ENCODE peak calls at places on chromosomes 11 and 22, in nine cellular contexts. One of them, this sample, is unnamed.
A peak's percentile ranks its signal among the peaks of the same experiment; 100 is the strongest.

GRCh38 chr11:118415739-118416068 is 14.3 kb downstream of the ATP5MG start:
- DNase-seq in upper lobe of right lung: no peak
- DNase-seq in lower lobe of right lung: no peak
- DNase-seq in foreskin keratinocyte: peak; percentile 85
- DNase-seq in left ventricle myocardium inferior: no peak
- DNase-seq in K562: peak; percentile 94
- DNase-seq in H9: peak; percentile 73
- DNase-seq in pancreas: no peak
- DNase-seq in mesendoderm: peak; percentile 99
- DNase-seq in this sample: peak; percentile 97

GRCh38 chr11:13940611-13941256 is 21.8 kb upstream of the SPON1 start:
- DNase-seq in upper lobe of right lung: no peak
- DNase-seq in lower lobe of right lung: no peak
- DNase-seq in foreskin keratinocyte: no peak
- DNase-seq in left ventricle myocardium inferior: no peak
- DNase-seq in K562: no peak
- DNase-seq in H9: no peak
- DNase-seq in pancreas: no peak
- DNase-seq in mesendoderm: no peak
- DNase-seq in this sample: no peak

GRCh38 chr11:115627071-115627470 is 122.9 kb upstream of the CADM1 start:
- DNase-seq in upper lobe of right lung: no peak
- DNase-seq in lower lobe of right lung: no peak
- DNase-seq in foreskin keratinocyte: no peak
- DNase-seq in left ventricle myocardium inferior: no peak
- DNase-seq in K562: no peak
- DNase-seq in H9: no peak
- DNase-seq in pancreas: no peak
- DNase-seq in mesendoderm: no peak
- DNase-seq in this sample: no peak

GRCh38 chr11:76591416-76591815 is 79.1 kb downstream of the LRRC32 start:
- DNase-seq in upper lobe of right lung: no peak
- DNase-seq in lower lobe of right lung: no peak
- DNase-seq in foreskin keratinocyte: no peak
- DNase-seq in left ventricle myocardium inferior: no peak
- DNase-seq in K562: no peak
- DNase-seq in H9: no peak
- DNase-seq in pancreas: no peak
- DNase-seq in mesendoderm: no peak
- DNase-seq in this sample: no peak

GRCh38 chr22:21651521-21652009 is 9.5 kb downstream of the SDF2L1 start:
- DNase-seq in upper lobe of right lung: no peak
- DNase-seq in lower lobe of right lung: no peak
- DNase-seq in foreskin keratinocyte: no peak
- DNase-seq in left ventricle myocardium inferior: no peak
- DNase-seq in K562: no peak
- DNase-seq in H9: peak; percentile 51
- DNase-seq in pancreas: no peak
- DNase-seq in mesendoderm: no peak
- DNase-seq in this sample: peak; percentile 9

GRCh38 chr11:7353100-7353499 is 101.4 kb downstream of the SYT9 start:
- DNase-seq in upper lobe of right lung: no peak
- DNase-seq in lower lobe of right lung: peak; percentile 20
- DNase-seq in foreskin keratinocyte: peak; percentile 26
- DNase-seq in left ventricle myocardium inferior: no peak
- DNase-seq in K562: peak; percentile 28
- DNase-seq in H9: peak; percentile 64
- DNase-seq in pancreas: no peak
- DNase-seq in mesendoderm: peak; percentile 81
- DNase-seq in this sample: peak; percentile 55

GRCh38 chr11:112143597-112143996 is 20.3 kb downstream of the IL18 start:
- DNase-seq in upper lobe of right lung: no peak
- DNase-seq in lower lobe of right lung: no peak
- DNase-seq in foreskin keratinocyte: no peak
- DNase-seq in left ventricle myocardium inferior: no peak
- DNase-seq in K562: no peak
- DNase-seq in H9: no peak
- DNase-seq in pancreas: no peak
- DNase-seq in mesendoderm: no peak
- DNase-seq in this sample: no peak

GRCh38 chr11:77204792-77205466 is 76.9 kb downstream of the MYO7A start:
- DNase-seq in upper lobe of right lung: no peak
- DNase-seq in lower lobe of right lung: no peak
- DNase-seq in foreskin keratinocyte: no peak
- DNase-seq in left ventricle myocardium inferior: no peak
- DNase-seq in K562: no peak
- DNase-seq in H9: no peak
- DNase-seq in pancreas: no peak
- DNase-seq in mesendoderm: no peak
- DNase-seq in this sample: no peak

GRCh38 chr11:101474666-101475065 is 109.1 kb downstream of the TRPC6 start:
- DNase-seq in upper lobe of right lung: no peak
- DNase-seq in lower lobe of right lung: no peak
- DNase-seq in foreskin keratinocyte: no peak
- DNase-seq in left ventricle myocardium inferior: no peak
- DNase-seq in K562: no peak
- DNase-seq in H9: no peak
- DNase-seq in pancreas: no peak
- DNase-seq in mesendoderm: no peak
- DNase-seq in this sample: no peak

GRCh38 chr11:101866619-101867491 is 48.0 kb upstream of the CEP126 start:
- DNase-seq in upper lobe of right lung: no peak
- DNase-seq in lower lobe of right lung: no peak
- DNase-seq in foreskin keratinocyte: peak; percentile 44
- DNase-seq in left ventricle myocardium inferior: no peak
- DNase-seq in K562: no peak
- DNase-seq in H9: no peak
- DNase-seq in pancreas: no peak
- DNase-seq in mesendoderm: peak; percentile 88
- DNase-seq in this sample: peak; percentile 91

GRCh38 chr11:69088676-69089146 is 40.0 kb downstream of the TPCN2 start:
- DNase-seq in upper lobe of right lung: no peak
- DNase-seq in lower lobe of right lung: no peak
- DNase-seq in foreskin keratinocyte: peak; percentile 42
- DNase-seq in left ventricle myocardium inferior: peak; percentile 71
- DNase-seq in K562: peak; percentile 87
- DNase-seq in H9: peak; percentile 91
- DNase-seq in pancreas: peak; percentile 73
- DNase-seq in mesendoderm: peak; percentile 92
- DNase-seq in this sample: peak; percentile 93

GRCh38 chr11:121417607-121418006 is 34.5 kb upstream of the SORL1 start:
- DNase-seq in upper lobe of right lung: no peak
- DNase-seq in lower lobe of right lung: no peak
- DNase-seq in foreskin keratinocyte: no peak
- DNase-seq in left ventricle myocardium inferior: no peak
- DNase-seq in K562: no peak
- DNase-seq in H9: no peak
- DNase-seq in pancreas: no peak
- DNase-seq in mesendoderm: no peak
- DNase-seq in this sample: no peak

GRCh38 chr22:17866127-17866526 is 91.9 kb upstream of the BID start:
- DNase-seq in upper lobe of right lung: no peak
- DNase-seq in lower lobe of right lung: no peak
- DNase-seq in foreskin keratinocyte: no peak
- DNase-seq in left ventricle myocardium inferior: no peak
- DNase-seq in K562: no peak
- DNase-seq in H9: no peak
- DNase-seq in pancreas: no peak
- DNase-seq in mesendoderm: no peak
- DNase-seq in this sample: no peak

GRCh38 chr11:72308226-72309073 is 64.5 kb upstream of the PHOX2A start:
- DNase-seq in upper lobe of right lung: no peak
- DNase-seq in lower lobe of right lung: no peak
- DNase-seq in foreskin keratinocyte: peak; percentile 95
- DNase-seq in left ventricle myocardium inferior: no peak
- DNase-seq in K562: peak; percentile 75
- DNase-seq in H9: no peak
- DNase-seq in pancreas: peak; percentile 20
- DNase-seq in mesendoderm: no peak
- DNase-seq in this sample: peak; percentile 35

DNA sequence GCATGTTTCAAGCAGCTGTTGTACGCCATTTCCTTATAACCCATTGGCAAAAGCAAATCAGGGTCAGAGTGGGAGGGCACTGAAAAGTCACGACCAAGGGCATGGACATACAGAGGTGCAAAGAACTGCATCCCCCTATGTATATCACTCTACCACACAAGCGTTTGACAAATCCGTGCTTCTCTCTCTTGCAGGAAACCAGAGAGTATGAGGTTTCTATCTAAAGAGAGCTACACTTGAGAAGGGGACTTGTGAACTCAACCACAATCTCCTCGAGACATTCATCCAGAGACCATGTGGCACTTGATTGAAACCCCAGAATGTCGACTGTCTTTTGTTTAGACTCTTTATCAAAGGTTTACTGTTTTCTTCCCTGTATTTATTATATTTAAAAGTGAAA is 49.0 kb upstream of the ASPHD2 start:
- DNase-seq in upper lobe of right lung: no peak
- DNase-seq in lower lobe of right lung: no peak
- DNase-seq in foreskin keratinocyte: no peak
- DNase-seq in left ventricle myocardium inferior: no peak
- DNase-seq in K562: no peak
- DNase-seq in H9: no peak
- DNase-seq in pancreas: no peak
- DNase-seq in mesendoderm: no peak
- DNase-seq in this sample: no peak
- H3K4me1 ChIP-seq in upper lobe of right lung: no peaks in the 10 kb centered on the region
- H3K4me1 ChIP-seq in lower lobe of right lung: no peaks in the 10 kb centered on the region
- H3K4me1 ChIP-seq in foreskin keratinocyte: no peaks in the 10 kb centered on the region
- H3K4me1 ChIP-seq in left ventricle myocardium inferior: no peaks in the 10 kb centered on the region
- H3K4me1 ChIP-seq in K562: no peaks in the 10 kb centered on the region
- H3K4me1 ChIP-seq in H9: no peaks in the 10 kb centered on the region
- H3K4me1 ChIP-seq in pancreas: no peaks in the 10 kb centered on the region
- H3K4me1 ChIP-seq in mesendoderm: no peaks in the 10 kb centered on the region
- H3K4me1 ChIP-seq in this sample: no peaks in the 10 kb centered on the region

GRCh38 chr11:29135504-29135903 is 881.3 kb downstream of the KCNA4 start:
- DNase-seq in upper lobe of right lung: no peak
- DNase-seq in lower lobe of right lung: no peak
- DNase-seq in foreskin keratinocyte: peak; percentile 8
- DNase-seq in left ventricle myocardium inferior: no peak
- DNase-seq in K562: no peak
- DNase-seq in H9: no peak
- DNase-seq in pancreas: no peak
- DNase-seq in mesendoderm: no peak
- DNase-seq in this sample: no peak

GRCh38 chr11:29129850-29130249 is 887.0 kb downstream of the KCNA4 start:
- DNase-seq in upper lobe of right lung: no peak
- DNase-seq in lower lobe of right lung: no peak
- DNase-seq in foreskin keratinocyte: peak; percentile 59
- DNase-seq in left ventricle myocardium inferior: no peak
- DNase-seq in K562: no peak
- DNase-seq in H9: no peak
- DNase-seq in pancreas: no peak
- DNase-seq in mesendoderm: no peak
- DNase-seq in this sample: peak; percentile 40

GRCh38 chr11:29125621-29126020 is 891.2 kb downstream of the KCNA4 start:
- DNase-seq in upper lobe of right lung: no peak
- DNase-seq in lower lobe of right lung: no peak
- DNase-seq in foreskin keratinocyte: no peak
- DNase-seq in left ventricle myocardium inferior: no peak
- DNase-seq in K562: no peak
- DNase-seq in H9: no peak
- DNase-seq in pancreas: no peak
- DNase-seq in mesendoderm: no peak
- DNase-seq in this sample: no peak

GRCh38 chr11:29127456-29127855 is 889.4 kb downstream of the KCNA4 start:
- DNase-seq in upper lobe of right lung: no peak
- DNase-seq in lower lobe of right lung: no peak
- DNase-seq in foreskin keratinocyte: no peak
- DNase-seq in left ventricle myocardium inferior: no peak
- DNase-seq in K562: no peak
- DNase-seq in H9: no peak
- DNase-seq in pancreas: no peak
- DNase-seq in mesendoderm: no peak
- DNase-seq in this sample: no peak

GRCh38 chr11:29131055-29131454 is 885.8 kb downstream of the KCNA4 start:
- DNase-seq in upper lobe of right lung: no peak
- DNase-seq in lower lobe of right lung: no peak
- DNase-seq in foreskin keratinocyte: no peak
- DNase-seq in left ventricle myocardium inferior: no peak
- DNase-seq in K562: no peak
- DNase-seq in H9: no peak
- DNase-seq in pancreas: no peak
- DNase-seq in mesendoderm: no peak
- DNase-seq in this sample: no peak
- H3K4me1 ChIP-seq in upper lobe of right lung: no peaks in the 10 kb centered on the region
- H3K4me1 ChIP-seq in lower lobe of right lung: no peaks in the 10 kb centered on the region
- H3K4me1 ChIP-seq in foreskin keratinocyte: no peaks in the 10 kb centered on the region
- H3K4me1 ChIP-seq in left ventricle myocardium inferior: no peaks in the 10 kb centered on the region
- H3K4me1 ChIP-seq in K562: no peaks in the 10 kb centered on the region
- H3K4me1 ChIP-seq in H9: no peaks in the 10 kb centered on the region
- H3K4me1 ChIP-seq in pancreas: no peaks in the 10 kb centered on the region
- H3K4me1 ChIP-seq in mesendoderm: no peaks in the 10 kb centered on the region
- H3K4me1 ChIP-seq in this sample: no peaks in the 10 kb centered on the region

GRCh38 chr22:48256776-48257689 is 1494.6 kb downstream of the TBC1D22A start:
- DNase-seq in upper lobe of right lung: no peak
- DNase-seq in lower lobe of right lung: no peak
- DNase-seq in foreskin keratinocyte: no peak
- DNase-seq in left ventricle myocardium inferior: no peak
- DNase-seq in K562: no peak
- DNase-seq in H9: no peak
- DNase-seq in pancreas: no peak
- DNase-seq in mesendoderm: no peak
- DNase-seq in this sample: no peak
- H3K4me1 ChIP-seq in upper lobe of right lung: peaks cover 19% of the 10 kb centered on the region
- H3K4me1 ChIP-seq in lower lobe of right lung: peaks cover 32% of the 10 kb centered on the region
- H3K4me1 ChIP-seq in foreskin keratinocyte: no peaks in the 10 kb centered on the region
- H3K4me1 ChIP-seq in left ventricle myocardium inferior: no peaks in the 10 kb centered on the region
- H3K4me1 ChIP-seq in K562: no peaks in the 10 kb centered on the region
- H3K4me1 ChIP-seq in H9: no peaks in the 10 kb centered on the region
- H3K4me1 ChIP-seq in pancreas: no peaks in the 10 kb centered on the region
- H3K4me1 ChIP-seq in mesendoderm: peaks cover 2% of the 10 kb centered on the region
- H3K4me1 ChIP-seq in this sample: no peaks in the 10 kb centered on the region

GRCh38 chr11:12685229-12685628 is 11.0 kb downstream of the TEAD1 start:
- DNase-seq in upper lobe of right lung: no peak
- DNase-seq in lower lobe of right lung: no peak
- DNase-seq in foreskin keratinocyte: no peak
- DNase-seq in left ventricle myocardium inferior: no peak
- DNase-seq in K562: no peak
- DNase-seq in H9: no peak
- DNase-seq in pancreas: no peak
- DNase-seq in mesendoderm: no peak
- DNase-seq in this sample: peak; percentile 57

GRCh38 chr11:12686246-12687060 is 12.2 kb downstream of the TEAD1 start:
- DNase-seq in upper lobe of right lung: no peak
- DNase-seq in lower lobe of right lung: no peak
- DNase-seq in foreskin keratinocyte: no peak
- DNase-seq in left ventricle myocardium inferior: no peak
- DNase-seq in K562: no peak
- DNase-seq in H9: no peak
- DNase-seq in pancreas: no peak
- DNase-seq in mesendoderm: no peak
- DNase-seq in this sample: peak; percentile 39

GRCh38 chr11:12687216-12687623 is 13.0 kb downstream of the TEAD1 start:
- DNase-seq in upper lobe of right lung: no peak
- DNase-seq in lower lobe of right lung: no peak
- DNase-seq in foreskin keratinocyte: no peak
- DNase-seq in left ventricle myocardium inferior: no peak
- DNase-seq in K562: peak; percentile 66
- DNase-seq in H9: no peak
- DNase-seq in pancreas: no peak
- DNase-seq in mesendoderm: peak; percentile 53
- DNase-seq in this sample: peak; percentile 57

GRCh38 chr11:12689029-12689755 is 15.0 kb downstream of the TEAD1 start:
- DNase-seq in upper lobe of right lung: no peak
- DNase-seq in lower lobe of right lung: no peak
- DNase-seq in foreskin keratinocyte: no peak
- DNase-seq in left ventricle myocardium inferior: no peak
- DNase-seq in K562: peak; percentile 29
- DNase-seq in H9: no peak
- DNase-seq in pancreas: no peak
- DNase-seq in mesendoderm: no peak
- DNase-seq in this sample: no peak

GRCh38 chr11:12687740-12688139 is 13.5 kb downstream of the TEAD1 start:
- DNase-seq in upper lobe of right lung: no peak
- DNase-seq in lower lobe of right lung: no peak
- DNase-seq in foreskin keratinocyte: no peak
- DNase-seq in left ventricle myocardium inferior: no peak
- DNase-seq in K562: peak; percentile 53
- DNase-seq in H9: peak; percentile 78
- DNase-seq in pancreas: peak; percentile 28
- DNase-seq in mesendoderm: peak; percentile 95
- DNase-seq in this sample: peak; percentile 69
- H3K4me1 ChIP-seq in upper lobe of right lung: peaks cover 28% of the 10 kb centered on the region
- H3K4me1 ChIP-seq in lower lobe of right lung: peaks cover 31% of the 10 kb centered on the region
- H3K4me1 ChIP-seq in foreskin keratinocyte: peaks cover 52% of the 10 kb centered on the region
- H3K4me1 ChIP-seq in left ventricle myocardium inferior: peaks cover 99% of the 10 kb centered on the region
- H3K4me1 ChIP-seq in K562: peaks cover 66% of the 10 kb centered on the region
- H3K4me1 ChIP-seq in H9: peaks cover 44% of the 10 kb centered on the region
- H3K4me1 ChIP-seq in pancreas: peaks cover 17% of the 10 kb centered on the region
- H3K4me1 ChIP-seq in mesendoderm: peaks cover 54% of the 10 kb centered on the region
- H3K4me1 ChIP-seq in this sample: peaks cover 84% of the 10 kb centered on the region